ENCODE peak calls at places on chromosomes 2 and 18, in five cellular contexts. H, I, Y, B and L are unnamed samples.

GRCh38 chr2:45329045-45329677 is 281.9 kb downstream of the SRBD1 start:
- DNase-seq in H (no peak), I (peak), Y (no peak), B (peak), L (no peak)

GRCh38 chr2:200219400-200220113 is 86.9 kb upstream of the SPATS2L start:
- DNase-seq in H (no peak), I (no peak), Y (no peak), B (no peak), L (no peak)

GRCh38 chr2:113240150-113240914 is 38.4 kb downstream of the PAX8 start:
- DNase-seq in H (no peak), I (no peak), Y (no peak), B (peak), L (no peak)

GRCh38 chr2:189937691-189938090 is 124.8 kb downstream of the MSTN start:
- DNase-seq in H (no peak), I (no peak), Y (no peak), B (no peak), L (no peak)

GRCh38 chr2:18883626-18884456 is 294.5 kb upstream of the NT5C1B start:
- DNase-seq in H (no peak), I (no peak), Y (peak), B (peak), L (no peak)

GRCh38 chr2:168663993-168664392 is 138.4 kb upstream of the NOSTRIN start:
- DNase-seq in H (no peak), I (no peak), Y (no peak), B (peak), L (no peak)

GRCh38 chr2:50953021-50953420 is 78.9 kb downstream of the NRXN1 start:
- DNase-seq in H (no peak), I (no peak), Y (no peak), B (peak), L (no peak)

GRCh38 chr2:6972067-6972710 is 55.0 kb downstream of the RNF144A start:
- DNase-seq in H (no peak), I (no peak), Y (no peak), B (no peak), L (no peak)

GRCh38 chr2:233209117-233209977 is 42.1 kb upstream of the ATG16L1 start:
- DNase-seq in H (no peak), I (peak), Y (no peak), B (peak), L (no peak)

GRCh38 chr2:217647226-217647625 is 355.6 kb downstream of the TNS1 start:
- DNase-seq in H (no peak), I (no peak), Y (no peak), B (no peak), L (no peak)

GRCh38 chr2:217647925-217648324 is 354.9 kb downstream of the TNS1 start:
- DNase-seq in H (no peak), I (no peak), Y (no peak), B (no peak), L (no peak)

GRCh38 chr2:217652761-217653160 is 350.0 kb downstream of the TNS1 start:
- DNase-seq in H (no peak), I (no peak), Y (no peak), B (no peak), L (no peak)

GRCh38 chr2:217650716-217651360 is 352.0 kb downstream of the TNS1 start:
- DNase-seq in H (peak), I (peak), Y (peak), B (peak), L (peak)

GRCh38 chr2:217650229-217650628 is 352.6 kb downstream of the TNS1 start:
- DNase-seq in H (no peak), I (peak), Y (no peak), B (no peak), L (no peak)
- TF ChIP-seq CTCF in H (no peak), I (no peak), Y (no peak), B (no peak), L (no peak)

DNA sequence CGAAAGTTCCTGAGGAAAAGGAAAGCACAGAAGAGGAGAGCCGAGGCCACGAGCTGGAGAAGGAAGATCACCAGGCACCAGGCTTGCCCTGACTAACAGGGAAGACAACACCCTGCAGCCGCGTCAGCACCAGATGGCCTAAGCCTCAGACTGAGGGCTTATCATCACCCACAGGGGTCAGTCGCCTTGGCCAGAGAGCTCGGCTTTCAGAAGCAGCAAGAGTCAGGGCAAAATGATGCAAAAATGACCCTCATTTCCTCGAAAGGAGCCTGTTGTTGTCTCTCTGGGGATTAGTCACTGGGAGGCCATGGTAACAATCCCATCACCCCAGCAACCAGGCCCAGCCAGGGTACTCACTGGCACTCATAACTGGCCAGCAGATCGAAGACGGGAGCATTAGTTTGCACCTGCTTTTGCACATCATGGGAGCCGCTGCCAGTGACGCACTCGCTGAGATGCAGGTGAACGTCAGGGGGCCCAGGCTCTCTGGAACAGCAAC is 42.7 kb upstream of the ZFP36L2 start:
- DNase-seq in H (no peak), I (no peak), Y (no peak), B (peak), L (no peak)
- TF ChIP-seq CTCF in H (no peak), I (no peak), Y (no peak), B (peak), L (no peak)

DNA sequence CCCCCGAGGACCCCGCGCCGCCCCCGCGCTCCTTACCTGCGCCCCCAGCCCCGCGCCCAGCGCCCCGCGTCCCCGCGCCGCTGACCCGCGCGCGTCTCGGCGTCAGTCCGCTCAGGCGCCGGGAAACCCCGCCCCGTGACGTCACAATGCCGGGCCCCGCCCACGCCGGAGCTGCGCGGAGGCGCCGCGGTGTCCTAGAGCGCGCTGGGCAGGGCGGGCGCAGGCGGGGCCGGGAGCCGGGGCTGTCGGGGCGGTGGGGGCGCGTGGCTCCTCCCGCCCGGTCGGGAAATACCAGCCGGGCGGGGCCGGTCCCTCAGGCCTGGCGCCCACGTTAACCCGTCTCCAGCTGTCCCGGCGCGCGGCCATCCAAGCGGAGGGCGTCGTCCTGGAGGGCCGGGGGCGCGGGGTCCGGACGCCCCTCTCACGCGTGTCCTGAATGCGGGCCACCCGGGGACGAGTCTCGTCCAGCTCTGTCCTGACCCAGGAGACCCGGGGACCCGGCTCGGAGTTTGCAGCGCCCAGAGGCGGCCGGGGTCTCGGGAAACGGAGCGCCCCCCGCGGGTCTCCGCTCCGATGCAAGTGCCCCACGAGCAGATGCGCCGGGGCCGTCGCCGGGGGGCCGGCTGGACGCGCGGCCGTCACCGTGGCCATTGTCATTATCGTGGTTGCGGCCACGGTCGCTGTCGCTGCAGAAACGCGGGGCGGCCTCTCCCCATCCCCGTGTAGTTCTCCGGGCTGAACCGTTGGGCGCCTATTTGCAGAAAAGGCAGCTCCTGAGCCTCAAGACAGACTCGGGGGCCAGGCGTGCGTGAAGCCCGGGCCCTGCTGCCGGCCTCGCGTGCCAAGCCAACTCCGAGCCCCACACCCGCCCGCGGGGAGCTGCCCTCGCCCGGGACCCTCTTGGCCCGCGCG is at the start of gene SLC66A2:
- DNase-seq in H (peak), I (peak), Y (peak), B (peak), L (peak)
- TF ChIP-seq CTCF in H (no peak), I (no peak), Y (no peak), B (peak), L (no peak)

DNA sequence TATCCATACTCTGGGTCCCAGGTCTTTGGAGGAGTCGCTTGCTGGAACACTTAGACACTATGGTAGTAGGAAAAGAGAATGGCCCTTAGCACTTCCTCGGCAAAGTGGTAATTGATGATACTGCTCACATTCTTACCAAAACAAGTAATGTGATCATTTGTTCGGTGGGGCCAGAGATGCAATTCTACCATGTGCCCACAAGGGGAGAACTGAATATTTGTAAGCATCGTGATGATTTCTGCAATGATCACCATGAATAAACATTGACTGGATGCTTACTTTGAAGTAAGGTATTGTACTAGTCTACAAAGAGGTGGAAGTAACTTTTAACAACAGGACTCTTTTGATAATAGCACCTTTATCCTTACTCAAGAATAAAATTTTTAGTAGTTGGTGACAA is 109.7 kb downstream of the CD8B2 start:
- DNase-seq in H (no peak), I (no peak), Y (no peak), B (no peak), L (no peak)
- TF ChIP-seq CTCF in H (no peak), I (peak), Y (peak), B (peak), L (peak)

GRCh38 chr2:67322361-67323001 is 74.7 kb upstream of the ETAA1 start:
- DNase-seq in H (no peak), I (peak), Y (peak), B (peak), L (peak)
- TF ChIP-seq CTCF in H (no peak), I (peak), Y (no peak), B (peak), L (peak)

GRCh38 chr2:216179015-216179414 is 69.9 kb downstream of the XRCC5 start:
- DNase-seq in H (no peak), I (no peak), Y (no peak), B (no peak), L (no peak)

GRCh38 chr2:216183459-216183858 is 74.3 kb downstream of the XRCC5 start:
- DNase-seq in H (no peak), I (no peak), Y (no peak), B (no peak), L (no peak)

GRCh38 chr2:216181351-216181750 is 72.2 kb downstream of the XRCC5 start:
- DNase-seq in H (no peak), I (no peak), Y (no peak), B (no peak), L (no peak)

GRCh38 chr2:216181953-216182352 is 72.8 kb downstream of the XRCC5 start:
- DNase-seq in H (no peak), I (no peak), Y (no peak), B (no peak), L (no peak)
- TF ChIP-seq CTCF in H (no peak), I (no peak), Y (no peak), B (no peak), L (no peak)

GRCh38 chr2:157572725-157573124 is 55.9 kb downstream of the ACVR1C start:
- DNase-seq in H (peak), I (no peak), Y (no peak), B (no peak), L (no peak)
- TF ChIP-seq CTCF in H (no peak), I (peak), Y (peak), B (no peak), L (peak)

GRCh38 chr2:127700527-127701192 is 637 bp upstream of the SFT2D3 start:
- DNase-seq in H (peak), I (peak), Y (peak), B (no peak), L (peak)
- TF ChIP-seq CTCF in H (no peak), I (no peak), Y (no peak), B (no peak), L (no peak)